ENCODE peak calls at places on chromosomes 2 and 18, in six cellular contexts. W is SJSA1, A is left ventricle myocardium inferior, C is fibroblast of lung, D is pancreas, I is heart right ventricle. V is an unnamed sample.

GRCh38 chr2:129661942-129662341 is 317.5 kb upstream of the RAB6C start:
- DNase-seq in W (no peak), A (no peak), C (no peak), D (no peak), I (no peak), V (no peak)

GRCh38 chr2:152546230-152546837 is 170.9 kb downstream of the PRPF40A start:
- DNase-seq in W (no peak), A (no peak), C (no peak), D (no peak), I (no peak), V (no peak)

GRCh38 chr2:55140316-55141219 is 90.3 kb upstream of the RTN4 start:
- DNase-seq in W (no peak), A (no peak), C (no peak), D (no peak), I (no peak), V (no peak)

GRCh38 chr2:68190991-68191731 is 33.5 kb downstream of the PNO1 start:
- DNase-seq in W (peak; percentile 20), A (no peak), C (peak; percentile 94), D (no peak), I (no peak), V (peak; percentile 80)

GRCh38 chr2:65053199-65053598 is 3.0 kb upstream of the CEP68 start:
- DNase-seq in W (no peak), A (no peak), C (no peak), D (no peak), I (no peak), V (no peak)

GRCh38 chr2:145692971-145693478 is 1173.1 kb upstream of the ZEB2 start:
- DNase-seq in W (no peak), A (no peak), C (peak; percentile 96), D (peak; percentile 5), I (no peak), V (peak; percentile 18)

GRCh38 chr2:241063587-241063986 is 38.5 kb downstream of the MTERF4 start:
- DNase-seq in W (no peak), A (no peak), C (no peak), D (no peak), I (no peak), V (no peak)

GRCh38 chr2:26640331-26640745 is 828 bp downstream of the CIB4 start:
- DNase-seq in W (no peak), A (no peak), C (peak; percentile 79), D (no peak), I (no peak), V (no peak)

GRCh38 chr2:121330921-121331320 is 45.9 kb upstream of the TFCP2L1 start:
- DNase-seq in W (no peak), A (no peak), C (no peak), D (no peak), I (no peak), V (no peak)

GRCh38 chr2:168135630-168136029 is 111.8 kb downstream of the STK39 start:
- DNase-seq in W (no peak), A (no peak), C (peak; percentile 19), D (no peak), I (no peak), V (no peak)

GRCh38 chr2:205714058-205714776 is 31.9 kb downstream of the NRP2 start:
- DNase-seq in W (peak; percentile 64), A (no peak), C (peak; percentile 36), D (no peak), I (no peak), V (no peak)

GRCh38 chr18:59662008-59662701 is 35.1 kb downstream of the CCBE1 start:
- DNase-seq in W (peak; percentile 23), A (no peak), C (peak; percentile 49), D (no peak), I (no peak), V (no peak)

GRCh38 chr2:46489430-46489829 is 10.1 kb downstream of the TMEM247 start:
- DNase-seq in W (no peak), A (no peak), C (no peak), D (no peak), I (no peak), V (no peak)

GRCh38 chr2:33167655-33168245 is 221.0 kb downstream of the LTBP1 start:
- DNase-seq in W (no peak), A (no peak), C (no peak), D (no peak), I (no peak), V (no peak)

GRCh38 chr18:40531061-40531460 is 1424.0 kb upstream of the PIK3C3 start:
- DNase-seq in W (no peak), A (no peak), C (peak; percentile 36), D (no peak), I (no peak), V (no peak)

GRCh38 chr2:21890041-21890440 is 766.3 kb downstream of the TDRD15 start:
- DNase-seq in W (no peak), A (no peak), C (no peak), D (no peak), I (no peak), V (no peak)

GRCh38 chr2:149018971-149019370 is 19.5 kb upstream of the LYPD6B start:
- DNase-seq in W (no peak), A (no peak), C (no peak), D (no peak), I (no peak), V (no peak)

GRCh38 chr2:144431384-144431783 is 88.5 kb downstream of the ZEB2 start:
- DNase-seq in W (no peak), A (no peak), C (no peak), D (no peak), I (no peak), V (no peak)

GRCh38 chr2:169507698-169508097 is 1.8 kb upstream of the KLHL41 start:
- DNase-seq in W (peak; percentile 40), A (no peak), C (peak; percentile 85), D (no peak), I (no peak), V (peak; percentile 71)

GRCh38 chr18:56999823-57000222 is 147.1 kb upstream of the BOD1L2 start:
- DNase-seq in W (no peak), A (no peak), C (no peak), D (no peak), I (no peak), V (no peak)

GRCh38 chr2:233351423-233351822 is 2.9 kb upstream of the DGKD start:
- DNase-seq in W (peak; percentile 31), A (no peak), C (no peak), D (no peak), I (no peak), V (no peak)

GRCh38 chr2:230713331-230714121 is 884 bp downstream of the CAB39 start:
- DNase-seq in W (peak; percentile 71), A (peak; percentile 34), C (no peak), D (peak; percentile 38), I (peak; percentile 39), V (no peak)

GRCh38 chr18:48775372-48776160 is 175.2 kb downstream of the SMAD7 start:
- DNase-seq in W (no peak), A (no peak), C (no peak), D (no peak), I (no peak), V (no peak)

GRCh38 chr18:48777737-48778111 is 173.0 kb downstream of the SMAD7 start:
- DNase-seq in W (no peak), A (no peak), C (peak; percentile 28), D (no peak), I (no peak), V (no peak)

GRCh38 chr18:48776161-48776555 is 174.6 kb downstream of the SMAD7 start:
- DNase-seq in W (no peak), A (no peak), C (no peak), D (no peak), I (no peak), V (no peak)

GRCh38 chr18:48777026-48777736 is 173.6 kb downstream of the SMAD7 start:
- DNase-seq in W (peak; percentile 37), A (peak; percentile 53), C (peak; percentile 42), D (peak; percentile 21), I (peak; percentile 72), V (no peak)

DNA sequence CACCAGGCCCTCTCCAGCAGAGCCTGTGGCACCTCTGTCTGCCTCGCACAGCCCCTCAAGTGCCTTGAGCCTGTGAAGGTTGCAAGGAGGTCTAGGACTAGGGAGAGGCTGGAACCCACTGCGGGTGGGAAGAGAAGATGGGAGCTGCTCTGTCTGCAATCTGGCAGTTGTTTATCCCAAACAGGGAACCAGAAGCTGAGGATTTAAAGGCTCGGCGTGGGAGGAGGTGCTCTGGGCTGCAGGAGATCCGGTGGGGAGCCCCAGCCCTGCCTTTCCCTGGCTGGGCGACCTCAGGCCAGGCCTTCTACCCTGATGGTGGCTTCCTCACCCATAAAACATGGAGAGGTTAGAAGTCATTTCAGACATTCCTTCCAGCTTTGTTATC is 174.1 kb downstream of the SMAD7 start:
- DNase-seq in W (no peak), A (no peak), C (no peak), D (no peak), I (no peak), V (no peak)
- H3K4me1 ChIP-seq in W (peaks cover 20% of the 10 kb centered on the region), A (peaks cover 98% of the 10 kb centered on the region), C (peaks cover 16% of the 10 kb centered on the region), D (peaks cover under 1% of the 10 kb centered on the region), I (peaks cover 86% of the 10 kb centered on the region), V (peaks cover 6% of the 10 kb centered on the region)

DNA sequence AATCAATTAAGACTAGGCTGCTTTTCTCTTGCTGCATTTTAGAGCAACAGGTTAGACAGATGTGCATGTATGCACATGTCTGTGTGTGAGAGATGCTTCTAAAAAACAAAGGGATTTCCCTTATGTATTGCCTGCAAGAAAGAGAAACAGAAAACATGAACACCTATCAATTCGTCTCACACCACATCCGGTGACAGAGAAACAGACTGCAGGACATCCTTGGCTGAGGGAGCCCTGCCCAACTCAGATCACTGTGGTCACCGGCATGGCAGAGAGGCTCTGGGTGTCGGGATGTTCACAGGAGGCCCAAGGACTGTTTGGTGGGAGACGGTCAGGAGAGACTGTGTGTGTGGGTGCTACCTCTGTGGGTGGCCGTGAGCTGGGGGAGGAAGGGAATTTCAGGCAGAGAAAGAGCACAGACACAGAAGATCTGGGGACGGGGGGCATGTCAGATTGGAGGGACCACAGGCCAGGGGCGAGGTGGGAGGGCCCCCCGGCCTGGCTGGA is 24.9 kb downstream of the FHL2 start:
- DNase-seq in W (peak; percentile 94), A (no peak), C (no peak), D (no peak), I (no peak), V (no peak)
- H3K4me3 ChIP-seq in W (no peak overlapping the region), A (no peak overlapping the region), C (no peak overlapping the region), D (no peak overlapping the region), I (no peak overlapping the region), V (no peak overlapping the region)

GRCh38 chr18:33837191-33837590 is 259.2 kb downstream of the ASXL3 start:
- DNase-seq in W (no peak), A (no peak), C (no peak), D (no peak), I (no peak), V (no peak)
- H3K4me1 ChIP-seq in W (no peaks in the 10 kb centered on the region), A (no peaks in the 10 kb centered on the region), C (no peaks in the 10 kb centered on the region), D (peaks cover 9% of the 10 kb centered on the region), I (peaks cover 5% of the 10 kb centered on the region), V (no peaks in the 10 kb centered on the region)

DNA sequence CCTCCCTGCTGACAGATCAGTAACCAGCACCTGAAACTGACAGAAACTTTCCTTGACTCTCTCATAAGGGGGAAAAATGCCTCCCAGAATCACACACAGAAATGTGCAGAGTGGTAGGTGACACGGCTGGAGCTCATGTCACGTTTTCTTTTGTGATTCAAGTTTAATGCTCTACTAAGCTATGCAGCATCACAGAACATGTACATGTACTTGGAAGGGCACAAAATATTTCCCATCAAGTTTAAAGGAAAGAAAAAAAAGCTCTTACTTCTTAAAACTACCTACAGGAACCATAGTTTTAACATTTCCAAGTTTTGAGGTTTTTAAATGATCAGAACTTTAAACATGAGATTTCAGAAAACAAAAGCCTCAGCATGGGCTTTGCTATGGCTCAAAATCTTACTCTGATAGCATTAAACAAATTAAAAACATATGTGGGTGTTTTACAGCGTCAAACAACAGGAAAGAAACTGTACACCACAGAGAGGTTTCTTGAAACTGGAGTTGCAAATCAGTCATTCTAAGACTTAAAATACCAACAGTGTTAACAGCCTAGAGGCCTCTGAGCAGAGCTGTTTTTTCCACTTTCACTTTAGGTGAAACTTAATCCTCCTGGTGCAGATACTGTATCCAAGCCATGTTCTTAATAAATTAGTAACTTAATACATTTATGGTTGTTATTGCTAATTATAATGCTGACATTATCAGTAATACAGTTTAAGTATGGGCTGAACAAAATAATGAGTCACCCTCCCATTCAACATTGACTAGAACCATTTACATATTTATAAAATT is 30.1 kb downstream of the MBP start:
- DNase-seq in W (peak; percentile 69), A (no peak), C (peak; percentile 92), D (no peak), I (no peak), V (no peak)
- H3K4me3 ChIP-seq in W (no peak overlapping the region), A (peak overlapping the region; percentile 2), C (no peak overlapping the region), D (no peak overlapping the region), I (no peak overlapping the region), V (peak overlapping the region; percentile 2)

V was measured in Panc1.